ENCODE peak calls at places on chromosomes 6 and 20, in eight cellular contexts. D is sigmoid colon, O is IMR-90, L is testis, X is Peyer's patch, R is GM12891, S is A549, A is heart left ventricle. K is an unnamed sample.

GRCh38 chr6:144413418-144413817 is 128.3 kb downstream of the UTRN start:
- DNase-seq in D (no peak), O (peak), L (no peak), X (no peak), R (no peak), S (no peak), A (no peak), K (no peak)

GRCh38 chr6:169997187-169997929 is 245.9 kb downstream of the ERMARD start:
- DNase-seq in D (peak), O (no peak), L (no peak), X (no peak), R (no peak), S (no peak), A (peak), K (no peak)

GRCh38 chr20:35539756-35540212 is 2.1 kb upstream of the ERGIC3 start:
- DNase-seq in D (no peak), O (no peak), L (peak), X (peak), R (no peak), S (no peak), A (no peak), K (no peak)

GRCh38 chr6:47922391-47922790 is 140.6 kb downstream of the OPN5 start:
- DNase-seq in D (no peak), O (no peak), L (no peak), X (no peak), R (no peak), S (no peak), A (no peak), K (no peak)

GRCh38 chr6:14676084-14676483 is 558.5 kb downstream of the CD83 start:
- DNase-seq in D (no peak), O (peak), L (no peak), X (no peak), R (no peak), S (no peak), A (no peak), K (no peak)

GRCh38 chr20:51541189-51542032 is 1.1 kb downstream of the NFATC2 start:
- DNase-seq in D (peak), O (peak), L (peak), X (peak), R (no peak), S (no peak), A (peak), K (peak)

GRCh38 chr6:6825986-6826901 is 237.7 kb downstream of the LY86 start:
- DNase-seq in D (peak), O (no peak), L (peak), X (no peak), R (peak), S (no peak), A (peak), K (no peak)

GRCh38 chr6:141965016-141965545 is 167.6 kb upstream of the GJE1 start:
- DNase-seq in D (no peak), O (no peak), L (no peak), X (no peak), R (no peak), S (no peak), A (no peak), K (no peak)

GRCh38 chr6:34836451-34836850 is 44.6 kb downstream of the BLTP3A start:
- DNase-seq in D (no peak), O (no peak), L (no peak), X (no peak), R (no peak), S (no peak), A (no peak), K (no peak)

GRCh38 chr6:4861564-4861963 is 85.4 kb downstream of the CDYL start:
- DNase-seq in D (no peak), O (no peak), L (no peak), X (no peak), R (no peak), S (no peak), A (no peak), K (no peak)
- TF ChIP-seq POLR2A in D (no peak), O (no peak), L (no peak), X (no peak), R (no peak), S (no peak), A (no peak), K (no peak)

DNA sequence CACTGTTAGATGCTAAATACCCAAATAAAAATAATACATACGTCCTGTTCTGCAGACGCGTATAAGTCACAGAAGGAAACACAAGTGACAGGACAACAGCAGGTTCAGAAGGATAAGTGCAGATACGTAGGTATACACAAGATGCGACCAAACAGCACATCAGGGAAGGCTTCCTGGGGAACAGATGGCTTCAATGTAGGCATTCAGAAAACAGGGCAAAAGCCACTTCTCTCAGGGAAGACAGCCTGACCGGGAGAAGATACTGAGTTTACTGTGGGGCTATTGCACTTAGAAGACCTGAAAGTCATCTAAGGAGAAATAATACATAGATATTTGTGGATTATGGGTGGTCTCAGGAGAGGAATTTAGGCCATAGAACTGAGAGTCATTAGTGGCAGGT is 1.9 kb downstream of the HLA-DPA1 start:
- DNase-seq in D (no peak), O (no peak), L (no peak), X (no peak), R (no peak), S (no peak), A (no peak), K (no peak)
- TF ChIP-seq POLR2A in D (no peak), O (no peak), L (no peak), X (no peak), R (no peak), S (no peak), A (no peak), K (no peak)

DNA sequence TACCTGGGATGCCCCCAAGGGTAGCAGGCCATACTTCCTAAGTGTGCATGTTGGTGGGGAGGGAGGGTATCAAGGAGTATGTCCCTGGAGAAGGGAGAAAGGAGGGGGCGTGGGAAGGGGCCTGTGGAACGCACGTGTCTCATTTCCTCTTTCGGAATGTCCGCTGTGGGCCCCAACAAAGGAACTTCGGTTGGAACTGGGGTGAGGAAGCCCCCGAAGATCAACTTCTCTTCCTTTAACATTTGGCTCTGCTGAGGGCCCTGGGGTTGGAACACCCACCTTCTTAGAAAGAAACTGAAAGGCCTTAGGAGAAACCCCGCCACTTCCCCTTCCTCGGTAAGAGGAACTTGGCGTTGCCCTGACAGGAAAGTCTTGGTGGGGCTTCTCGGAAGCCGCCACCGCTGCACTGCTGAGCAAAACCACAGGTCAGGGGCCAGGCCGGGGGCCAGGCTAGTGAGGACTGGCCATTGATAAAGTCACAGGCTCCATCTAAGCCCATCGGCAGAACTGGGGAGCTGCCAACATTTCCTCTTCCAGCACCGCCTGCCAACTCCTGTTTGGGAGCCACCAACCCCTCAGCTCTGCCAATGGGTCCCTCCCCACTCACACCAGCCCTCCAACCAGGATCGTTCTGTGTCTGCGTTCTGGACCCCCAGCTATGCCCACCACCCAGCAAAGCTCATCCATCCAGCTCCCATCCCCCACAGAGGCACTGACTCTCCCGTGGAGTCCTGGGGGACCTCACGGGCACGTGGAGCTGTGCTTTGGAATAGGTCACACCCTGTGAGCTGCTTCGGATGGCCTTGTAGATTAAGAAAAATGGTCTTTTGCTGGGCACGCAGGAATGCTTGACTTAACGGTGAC is 44.8 kb downstream of the FGD2 start:
- DNase-seq in D (peak), O (no peak), L (peak), X (no peak), R (peak), S (no peak), A (peak), K (no peak)
- TF ChIP-seq POLR2A in D (no peak), O (no peak), L (no peak), X (no peak), R (no peak), S (no peak), A (no peak), K (no peak)

GRCh38 chr20:5410450-5410849 is 93.7 kb upstream of the PROKR2 start:
- DNase-seq in D (no peak), O (no peak), L (no peak), X (no peak), R (no peak), S (no peak), A (no peak), K (no peak)
- TF ChIP-seq POLR2A in D (no peak), O (no peak), L (no peak), X (no peak), R (no peak), S (no peak), A (no peak), K (no peak)

GRCh38 chr20:56358070-56358469 is 704 bp upstream of the FAM210B start:
- DNase-seq in D (no peak), O (no peak), L (no peak), X (no peak), R (no peak), S (no peak), A (no peak), K (no peak)

GRCh38 chr20:56360133-56360898 is 1.5 kb downstream of the FAM210B start:
- DNase-seq in D (no peak), O (no peak), L (no peak), X (no peak), R (peak), S (no peak), A (no peak), K (no peak)

GRCh38 chr20:56358600-56359211 is at the start of gene FAM210B:
- DNase-seq in D (peak), O (peak), L (peak), X (peak), R (peak), S (peak), A (peak), K (peak)

GRCh38 chr20:56360899-56361199 is 2.1 kb downstream of the FAM210B start:
- DNase-seq in D (no peak), O (no peak), L (no peak), X (no peak), R (no peak), S (no peak), A (no peak), K (no peak)

DNA sequence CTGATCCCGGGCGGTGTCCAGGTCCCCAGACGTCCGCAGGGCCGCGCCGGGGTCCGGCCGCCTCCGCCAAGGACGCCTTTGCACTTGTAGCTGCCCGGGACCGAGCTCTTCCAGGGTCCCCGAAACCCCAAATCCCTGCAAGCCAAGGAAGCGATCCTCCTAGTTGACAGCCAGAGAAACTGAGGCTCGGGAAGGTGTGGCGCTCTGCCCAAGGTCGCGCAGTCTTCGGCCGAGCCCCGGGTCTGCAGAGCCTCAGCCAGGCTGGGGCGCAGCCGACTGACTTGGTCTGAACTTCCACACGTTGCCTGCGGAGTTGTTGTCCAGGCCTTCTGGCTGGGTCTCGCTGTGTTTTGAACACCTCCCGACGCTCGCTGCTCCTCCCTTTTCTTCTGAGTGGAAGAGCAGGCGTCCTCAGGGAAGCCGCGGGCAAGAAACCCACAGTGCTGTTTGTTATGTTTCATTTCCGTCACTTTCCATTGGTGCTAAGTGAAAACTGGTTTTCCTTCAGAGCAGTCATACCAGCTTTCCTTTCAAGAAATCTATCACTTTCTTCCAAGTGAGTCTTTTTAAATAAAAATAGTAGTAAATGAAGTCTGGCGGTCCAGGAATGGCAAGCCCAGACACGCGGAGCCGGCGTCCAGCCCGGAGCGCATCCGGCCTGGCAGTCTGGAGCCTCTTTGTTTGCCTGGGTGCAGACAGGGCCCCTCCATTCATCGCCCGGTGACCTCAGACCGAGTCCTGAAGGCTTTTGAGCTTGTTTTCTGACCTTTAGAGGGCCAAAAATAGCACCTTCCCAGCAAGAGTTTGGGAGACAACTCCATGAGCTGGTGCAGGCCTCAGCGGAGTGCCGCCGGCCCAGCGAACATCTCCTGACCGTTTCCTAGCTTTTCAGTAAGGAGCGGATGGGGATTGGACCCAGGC is 698 bp downstream of the FAM210B start:
- DNase-seq in D (peak), O (peak), L (peak), X (peak), R (peak), S (peak), A (peak), K (peak)
- TF ChIP-seq POLR2A in D (no peak), O (peak), L (no peak), X (no peak), R (no peak), S (no peak), A (no peak), K (no peak)

GRCh38 chr6:110181131-110182027 is 1.2 kb downstream of the CDC40 start:
- DNase-seq in D (no peak), O (peak), L (no peak), X (no peak), R (no peak), S (no peak), A (no peak), K (no peak)

GRCh38 chr6:110183292-110183691 is 3.1 kb downstream of the CDC40 start:
- DNase-seq in D (no peak), O (no peak), L (no peak), X (no peak), R (no peak), S (no peak), A (no peak), K (no peak)

GRCh38 chr6:110179406-110180227 is at the start of gene WASF1:
- DNase-seq in D (peak), O (peak), L (peak), X (peak), R (peak), S (peak), A (peak), K (peak)

GRCh38 chr6:110178626-110179405 is 654 bp downstream of the WASF1 start:
- DNase-seq in D (peak), O (peak), L (peak), X (peak), R (no peak), S (peak), A (peak), K (peak)

GRCh38 chr6:110180228-110181008 is at the start of gene CDC40:
- DNase-seq in D (peak), O (no peak), L (peak), X (peak), R (no peak), S (peak), A (peak), K (peak)
- TF ChIP-seq POLR2A in D (no peak), O (no peak), L (no peak), X (peak), R (peak), S (peak), A (no peak), K (no peak)